ENCODE peak calls at places on chromosomes 16 and 17, in six cellular contexts. One of them, this sample, is unnamed.
A peak's percentile ranks its signal among the peaks of the same experiment; 100 is the strongest.

GRCh38 chr17:41013606-41014005 is 4.7 kb upstream of the KRTAP3-1 start:
- DNase-seq in mucosa of descending colon: no peak
- DNase-seq in NAMALWA: no peak
- DNase-seq in GM12865: no peak
- DNase-seq in EL: peak; percentile 51
- DNase-seq in CMK: no peak
- DNase-seq in this sample: no peak

GRCh38 chr16:82671743-82672142 is 45.0 kb downstream of the CDH13 start:
- DNase-seq in mucosa of descending colon: no peak
- DNase-seq in NAMALWA: peak; percentile 18
- DNase-seq in GM12865: peak; percentile 45
- DNase-seq in EL: no peak
- DNase-seq in CMK: no peak
- DNase-seq in this sample: no peak

GRCh38 chr17:79400989-79401703 is 209.7 kb downstream of the RBFOX3 start:
- DNase-seq in mucosa of descending colon: no peak
- DNase-seq in NAMALWA: peak; percentile 74
- DNase-seq in GM12865: peak; percentile 62
- DNase-seq in EL: peak; percentile 56
- DNase-seq in CMK: peak; percentile 74
- DNase-seq in this sample: peak; percentile 57

GRCh38 chr17:74432484-74433391 is 850 bp downstream of the GPRC5C start:
- DNase-seq in mucosa of descending colon: no peak
- DNase-seq in NAMALWA: no peak
- DNase-seq in GM12865: no peak
- DNase-seq in EL: no peak
- DNase-seq in CMK: no peak
- DNase-seq in this sample: no peak

GRCh38 chr17:74361613-74362391 is at the start of gene BTBD17:
- DNase-seq in mucosa of descending colon: no peak
- DNase-seq in NAMALWA: no peak
- DNase-seq in GM12865: peak; percentile 29
- DNase-seq in EL: no peak
- DNase-seq in CMK: no peak
- DNase-seq in this sample: no peak

GRCh38 chr16:55406651-55407050 is 72.3 kb upstream of the MMP2 start:
- DNase-seq in mucosa of descending colon: no peak
- DNase-seq in NAMALWA: no peak
- DNase-seq in GM12865: no peak
- DNase-seq in EL: no peak
- DNase-seq in CMK: no peak
- DNase-seq in this sample: no peak

GRCh38 chr16:58114827-58115825 is 14.1 kb downstream of the CFAP20 start:
- DNase-seq in mucosa of descending colon: no peak
- DNase-seq in NAMALWA: no peak
- DNase-seq in GM12865: no peak
- DNase-seq in EL: no peak
- DNase-seq in CMK: no peak
- DNase-seq in this sample: no peak

GRCh38 chr16:88619859-88620655 is 18.3 kb upstream of the IL17C start:
- DNase-seq in mucosa of descending colon: no peak
- DNase-seq in NAMALWA: no peak
- DNase-seq in GM12865: no peak
- DNase-seq in EL: no peak
- DNase-seq in CMK: no peak
- DNase-seq in this sample: no peak

GRCh38 chr16:88761143-88761534 is 23.9 kb downstream of the PIEZO1 start:
- DNase-seq in mucosa of descending colon: no peak
- DNase-seq in NAMALWA: no peak
- DNase-seq in GM12865: no peak
- DNase-seq in EL: no peak
- DNase-seq in CMK: no peak
- DNase-seq in this sample: no peak

GRCh38 chr16:88633684-88634140 is 4.7 kb upstream of the IL17C start:
- DNase-seq in mucosa of descending colon: peak; percentile 83
- DNase-seq in NAMALWA: peak; percentile 79
- DNase-seq in GM12865: peak; percentile 68
- DNase-seq in EL: peak; percentile 27
- DNase-seq in CMK: no peak
- DNase-seq in this sample: no peak

GRCh38 chr17:32484628-32485027 is 2.2 kb upstream of the CDK5R1 start:
- DNase-seq in mucosa of descending colon: peak; percentile 31
- DNase-seq in NAMALWA: no peak
- DNase-seq in GM12865: no peak
- DNase-seq in EL: no peak
- DNase-seq in CMK: no peak
- DNase-seq in this sample: no peak

GRCh38 chr16:57798267-57798810 is 4.0 kb downstream of the KIFC3 start:
- DNase-seq in mucosa of descending colon: no peak
- DNase-seq in NAMALWA: no peak
- DNase-seq in GM12865: no peak
- DNase-seq in EL: no peak
- DNase-seq in CMK: no peak
- DNase-seq in this sample: no peak

This sample was measured in HL-60.